ENCODE peak calls at places on chromosomes 12 and 14, in ten cellular contexts. F, R, V, I, Z, P, D, U, Q and L are unnamed samples.

GRCh38 chr12:119748512-119748911 is 80.6 kb downstream of the PRKAB1 start:
- DNase-seq in F (no peak), R (no peak), V (no peak), I (no peak), Z (no peak), P (no peak), D (no peak), U (no peak), Q (no peak), L (peak; percentile 32)

GRCh38 chr12:70048521-70049245 is 194.6 kb upstream of the CNOT2 start:
- DNase-seq in F (no peak), R (peak; percentile 70), V (no peak), I (no peak), Z (no peak), P (no peak), D (no peak), U (no peak), Q (no peak), L (no peak)

GRCh38 chr12:40446385-40446784 is 221.6 kb downstream of the LRRK2 start:
- DNase-seq in F (no peak), R (peak; percentile 55), V (peak; percentile 17), I (no peak), Z (no peak), P (no peak), D (peak; percentile 32), U (no peak), Q (no peak), L (peak; percentile 36)

GRCh38 chr12:42326466-42327226 is 679 bp downstream of the PPHLN1 start:
- DNase-seq in F (no peak), R (peak; percentile 22), V (peak; percentile 50), I (no peak), Z (no peak), P (no peak), D (no peak), U (no peak), Q (no peak), L (peak; percentile 21)

GRCh38 chr12:13734753-13735152 is 246.6 kb downstream of the GRIN2B start:
- DNase-seq in F (no peak), R (no peak), V (peak; percentile 5), I (no peak), Z (no peak), P (no peak), D (no peak), U (no peak), Q (no peak), L (no peak)

GRCh38 chr14:61280526-61281185 is 482 bp downstream of the TMEM30B start:
- DNase-seq in F (peak; percentile 82), R (no peak), V (peak; percentile 18), I (peak; percentile 73), Z (peak; percentile 63), P (peak; percentile 77), D (peak; percentile 68), U (no peak), Q (peak; percentile 74), L (peak; percentile 46)

GRCh38 chr12:118304093-118304492 is 68.6 kb downstream of the TAOK3 start:
- DNase-seq in F (no peak), R (no peak), V (no peak), I (no peak), Z (no peak), P (no peak), D (no peak), U (no peak), Q (no peak), L (no peak)

GRCh38 chr12:124993568-124994434 is at the start of gene BRI3BP:
- DNase-seq in F (peak; percentile 80), R (peak; percentile 56), V (peak; percentile 53), I (peak; percentile 39), Z (peak; percentile 60), P (no peak), D (peak; percentile 55), U (peak; percentile 72), Q (peak; percentile 75), L (peak; percentile 44)

GRCh38 chr12:25348290-25348689 is 97.6 kb upstream of the KRAS start:
- DNase-seq in F (no peak), R (no peak), V (no peak), I (no peak), Z (no peak), P (no peak), D (no peak), U (no peak), Q (no peak), L (no peak)

GRCh38 chr12:25347716-25348261 is 97.1 kb upstream of the KRAS start:
- DNase-seq in F (no peak), R (no peak), V (peak; percentile 64), I (no peak), Z (no peak), P (no peak), D (no peak), U (no peak), Q (no peak), L (no peak)

GRCh38 chr12:25352078-25352918 is 101.6 kb upstream of the KRAS start:
- DNase-seq in F (no peak), R (peak; percentile 25), V (peak; percentile 32), I (no peak), Z (no peak), P (no peak), D (no peak), U (no peak), Q (no peak), L (no peak)
- TF ChIP-seq CTCF in F (no peak), R (no peak), V (no peak), I (no peak), Z (no peak), P (no peak), D (no peak), U (no peak), Q (no peak), L (no peak)

GRCh38 chr12:67929373-67929772 is 59.9 kb upstream of the IFNG-AS1 start:
- DNase-seq in F (no peak), R (no peak), V (no peak), I (no peak), Z (no peak), P (no peak), D (no peak), U (no peak), Q (no peak), L (no peak)

GRCh38 chr12:67927231-67927630 is 62.0 kb upstream of the IFNG-AS1 start:
- DNase-seq in F (no peak), R (no peak), V (no peak), I (no peak), Z (no peak), P (no peak), D (no peak), U (no peak), Q (no peak), L (no peak)

GRCh38 chr12:67926063-67926462 is 63.2 kb upstream of the IFNG-AS1 start:
- DNase-seq in F (no peak), R (no peak), V (no peak), I (no peak), Z (no peak), P (no peak), D (no peak), U (no peak), Q (no peak), L (no peak)

GRCh38 chr12:67928621-67929369 is 60.5 kb upstream of the IFNG-AS1 start:
- DNase-seq in F (no peak), R (no peak), V (no peak), I (no peak), Z (no peak), P (no peak), D (no peak), U (no peak), Q (peak; percentile 45), L (no peak)

DNA sequence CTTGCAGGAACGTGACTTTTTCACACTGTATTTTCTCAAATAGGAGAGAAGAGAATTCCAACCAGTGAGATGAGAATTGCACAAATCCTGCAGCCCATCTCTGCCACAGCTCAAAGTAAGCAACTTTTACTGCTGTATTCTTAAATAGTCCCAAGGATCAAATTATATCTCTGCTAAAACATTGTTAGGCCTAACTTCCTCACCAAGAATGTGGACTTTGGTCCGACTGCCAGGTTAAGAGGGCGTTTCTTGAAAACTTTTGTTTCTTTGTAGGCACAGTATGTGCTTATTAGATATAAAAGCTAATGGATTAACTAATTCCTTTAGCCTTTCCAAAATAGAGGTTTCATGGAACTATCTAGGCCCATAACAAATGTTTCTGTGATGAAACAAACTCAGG is 61.4 kb upstream of the IFNG-AS1 start:
- DNase-seq in F (no peak), R (no peak), V (no peak), I (no peak), Z (no peak), P (no peak), D (no peak), U (no peak), Q (peak; percentile 44), L (no peak)
- H3K27ac ChIP-seq in F (no peak overlapping the region), R (no peak overlapping the region), V (no peak overlapping the region), I (no peak overlapping the region), Z (no peak overlapping the region), P (peak overlapping the region; percentile 63), D (no peak overlapping the region), U (no peak overlapping the region), Q (peak overlapping the region; percentile 64), L (no peak overlapping the region)

DNA sequence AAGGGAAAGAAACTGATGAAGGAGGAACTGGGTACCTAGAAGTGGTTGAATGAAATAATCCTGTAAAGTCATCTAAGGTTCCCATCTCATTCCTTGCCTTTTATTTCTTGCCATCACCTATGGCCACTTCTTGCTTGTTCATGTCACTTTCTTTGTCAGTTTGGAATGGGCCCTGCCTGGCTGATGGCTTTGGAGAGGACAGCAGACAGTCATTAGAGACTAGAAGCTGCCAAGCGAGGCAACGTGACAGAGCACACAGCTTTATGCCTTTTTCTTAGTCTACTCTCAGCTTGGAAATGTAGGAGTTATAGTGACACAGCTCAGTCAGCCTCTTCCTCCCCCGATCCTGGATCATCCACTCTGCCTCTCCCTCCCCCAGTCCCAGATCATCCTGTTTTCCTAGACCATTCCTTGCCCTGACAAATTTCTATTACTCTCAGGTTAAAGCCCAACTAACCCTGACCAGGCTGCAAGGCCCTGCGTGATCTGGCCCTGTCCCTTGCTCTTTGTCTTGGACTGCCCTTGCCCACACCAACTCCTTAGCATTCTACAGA is 26.6 kb downstream of the ETV6 start:
- DNase-seq in F (no peak), R (no peak), V (no peak), I (no peak), Z (no peak), P (no peak), D (no peak), U (no peak), Q (no peak), L (no peak)
- TF ChIP-seq CTCF in F (no peak), R (no peak), V (no peak), I (no peak), Z (no peak), P (no peak), D (no peak), U (no peak), Q (no peak), L (no peak)

GRCh38 chr12:57476993-57477709 is 2.5 kb downstream of the ARHGAP9 start:
- DNase-seq in F (no peak), R (no peak), V (no peak), I (no peak), Z (no peak), P (no peak), D (no peak), U (no peak), Q (no peak), L (no peak)

GRCh38 chr12:57475271-57476161 is 4.2 kb downstream of the ARHGAP9 start:
- DNase-seq in F (no peak), R (no peak), V (no peak), I (no peak), Z (no peak), P (no peak), D (no peak), U (no peak), Q (no peak), L (no peak)

GRCh38 chr12:57477710-57478681 is 1.7 kb downstream of the ARHGAP9 start:
- DNase-seq in F (no peak), R (no peak), V (no peak), I (no peak), Z (no peak), P (no peak), D (no peak), U (no peak), Q (no peak), L (no peak)

GRCh38 chr12:57474862-57475261 is 4.8 kb downstream of the ARHGAP9 start:
- DNase-seq in F (no peak), R (no peak), V (no peak), I (no peak), Z (no peak), P (no peak), D (no peak), U (no peak), Q (no peak), L (no peak)

DNA sequence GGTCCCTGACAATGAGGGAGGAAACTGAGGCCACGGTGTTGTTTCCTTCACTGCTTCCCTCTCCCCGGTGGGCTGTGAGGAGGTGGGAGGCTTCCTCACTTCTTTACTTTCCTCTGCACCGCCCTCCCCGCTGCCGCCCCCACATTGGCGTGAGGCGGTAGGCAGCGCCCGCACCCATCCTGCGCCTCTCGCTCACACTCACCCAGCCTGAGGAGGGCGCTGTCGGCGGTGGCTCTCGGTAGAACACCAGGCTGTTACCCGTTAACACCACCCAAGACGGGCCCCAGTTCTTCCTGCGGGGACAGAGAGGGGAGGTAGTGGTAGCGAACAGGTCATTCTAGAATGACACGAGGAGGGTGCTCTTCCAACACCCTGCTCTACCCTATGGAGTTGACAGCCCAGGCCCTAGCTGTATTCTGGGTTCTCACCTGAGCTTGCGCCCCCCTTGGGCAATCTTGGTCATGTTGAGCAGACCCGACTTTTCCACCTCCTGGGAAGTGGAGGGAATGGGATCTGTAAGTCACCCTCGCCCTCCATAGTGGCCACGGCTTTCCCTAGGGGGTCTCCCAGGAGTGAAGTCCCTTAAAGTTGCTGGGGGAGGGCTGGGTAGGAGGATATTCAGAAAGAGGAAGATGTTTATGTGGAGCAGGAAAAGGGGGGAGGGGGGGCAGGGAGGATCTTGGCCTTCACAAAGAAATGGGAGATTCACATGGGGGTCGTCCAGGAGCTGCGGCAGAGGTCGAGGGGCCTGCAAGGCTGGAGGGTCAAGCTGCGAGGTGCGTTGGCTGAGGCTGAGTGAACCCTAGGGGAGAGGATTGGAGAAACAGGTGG is 3.3 kb downstream of the ARHGAP9 start:
- DNase-seq in F (no peak), R (no peak), V (no peak), I (peak; percentile 54), Z (no peak), P (no peak), D (no peak), U (no peak), Q (peak; percentile 41), L (no peak)
- H3K27ac ChIP-seq in F (peak overlapping the region; percentile 73), R (no peak overlapping the region), V (no peak overlapping the region), I (peak overlapping the region; percentile 99), Z (no peak overlapping the region), P (no peak overlapping the region), D (no peak overlapping the region), U (no peak overlapping the region), Q (peak overlapping the region; percentile 80), L (no peak overlapping the region)